ENCODE peak calls at places on chromosomes 5 and 9, in six cellular contexts. M is HEK293T; J is activated gamma-delta T cell treated with Interleukin-2 at 50 U/mL for 16 hours; T is activated naive CD4-positive, alpha-beta T cell; E is stimulated activated CD8-positive, alpha-beta memory T cell treated with anti-CD3 and anti-CD28 coated beads, Interleukin-7, amount 100 ng/mL, for 24 hours; V is iris pigment epithelial cell. G is an unnamed sample.

GRCh38 chr5:98163796-98164493 is 609.5 kb upstream of the RGMB start:
- DNase-seq in M (no peak), J (no peak), T (no peak), E (no peak), V (peak), G (no peak)

GRCh38 chr5:127040779-127041520 is 10.6 kb upstream of the MARCHF3 start:
- DNase-seq in M (no peak), J (no peak), T (no peak), E (no peak), V (peak), G (no peak)

GRCh38 chr9:130299785-130300615 is 34.4 kb downstream of the HMCN2 start:
- DNase-seq in M (no peak), J (no peak), T (no peak), E (no peak), V (no peak), G (peak)

GRCh38 chr5:180047667-180048066 is 23.9 kb downstream of the RNF130 start:
- DNase-seq in M (no peak), J (no peak), T (no peak), E (no peak), V (peak), G (peak)

GRCh38 chr9:132756214-132756799 is 86.0 kb downstream of the GTF3C4 start:
- DNase-seq in M (no peak), J (no peak), T (no peak), E (no peak), V (no peak), G (no peak)

GRCh38 chr9:125915606-125916005 is 168.4 kb downstream of the PBX3 start:
- DNase-seq in M (no peak), J (no peak), T (no peak), E (no peak), V (no peak), G (no peak)

GRCh38 chr5:96195053-96195452 is 233.4 kb upstream of the ELL2 start:
- DNase-seq in M (no peak), J (no peak), T (no peak), E (no peak), V (peak), G (no peak)

GRCh38 chr5:142179776-142180387 is 71.3 kb downstream of the NDFIP1 start:
- DNase-seq in M (no peak), J (no peak), T (no peak), E (no peak), V (no peak), G (no peak)

GRCh38 chr9:106111039-106111740 is 416.8 kb downstream of the TMEM38B start:
- DNase-seq in M (no peak), J (no peak), T (no peak), E (no peak), V (no peak), G (no peak)

GRCh38 chr9:94866770-94867169 is 140.3 kb downstream of the AOPEP start:
- DNase-seq in M (no peak), J (no peak), T (no peak), E (no peak), V (peak), G (no peak)

GRCh38 chr5:2909035-2909434 is 157.6 kb upstream of the IRX2 start:
- DNase-seq in M (no peak), J (no peak), T (no peak), E (no peak), V (no peak), G (peak)

GRCh38 chr9:3528466-3528865 is 2.7 kb upstream of the RFX3 start:
- DNase-seq in M (no peak), J (peak), T (peak), E (peak), V (no peak), G (no peak)

GRCh38 chr9:121765021-121765950 is 113.9 kb downstream of the DAB2IP start:
- DNase-seq in M (no peak), J (no peak), T (no peak), E (no peak), V (peak), G (peak)

GRCh38 chr9:127778280-127779135 is at the start of gene SH2D3C:
- DNase-seq in M (no peak), J (peak), T (no peak), E (no peak), V (no peak), G (no peak)

GRCh38 chr5:150489358-150490295 is 18.3 kb upstream of the NDST1 start:
- DNase-seq in M (no peak), J (no peak), T (no peak), E (no peak), V (peak), G (no peak)

GRCh38 chr5:94326579-94326978 is 291.8 kb downstream of the KIAA0825 start:
- DNase-seq in M (no peak), J (no peak), T (no peak), E (no peak), V (no peak), G (no peak)

GRCh38 chr5:133370281-133370890 is 242.0 kb downstream of the FSTL4 start:
- DNase-seq in M (no peak), J (no peak), T (no peak), E (no peak), V (no peak), G (no peak)

GRCh38 chr5:43161244-43161643 is 30.8 kb upstream of the NIM1K start:
- DNase-seq in M (no peak), J (no peak), T (no peak), E (no peak), V (no peak), G (no peak)

GRCh38 chr5:27217977-27218376 is 179.6 kb upstream of the CDH9 start:
- DNase-seq in M (no peak), J (no peak), T (no peak), E (no peak), V (no peak), G (no peak)

GRCh38 chr5:97243352-97243751 is 60.3 kb upstream of the RIOK2 start:
- DNase-seq in M (no peak), J (no peak), T (no peak), E (no peak), V (no peak), G (no peak)

GRCh38 chr5:77024490-77024889 is 5.7 kb upstream of the AGGF1 start:
- DNase-seq in M (no peak), J (no peak), T (no peak), E (no peak), V (no peak), G (no peak)

GRCh38 chr9:88814521-88815101 is 176.7 kb upstream of the S1PR3 start:
- DNase-seq in M (no peak), J (no peak), T (no peak), E (no peak), V (no peak), G (peak)

GRCh38 chr5:147382776-147383175 is 127.1 kb downstream of the DPYSL3 start:
- DNase-seq in M (no peak), J (no peak), T (no peak), E (no peak), V (no peak), G (no peak)

GRCh38 chr9:90025816-90026215 is 421.0 kb downstream of the GADD45G start:
- DNase-seq in M (no peak), J (no peak), T (no peak), E (no peak), V (peak), G (no peak)

GRCh38 chr5:115977096-115977495 is 14.8 kb downstream of the LVRN start:
- DNase-seq in M (no peak), J (no peak), T (no peak), E (no peak), V (no peak), G (no peak)

GRCh38 chr5:138979684-138980275 is 104.6 kb upstream of the LRRTM2 start:
- DNase-seq in M (no peak), J (peak), T (no peak), E (no peak), V (no peak), G (no peak)

GRCh38 chr5:94245608-94246007 is 372.8 kb downstream of the KIAA0825 start:
- DNase-seq in M (no peak), J (no peak), T (no peak), E (no peak), V (no peak), G (no peak)

GRCh38 chr9:85212887-85213286 is 528.9 kb downstream of the AGTPBP1 start:
- DNase-seq in M (no peak), J (no peak), T (no peak), E (no peak), V (peak), G (no peak)

GRCh38 chr9:130521715-130522114 is 57.7 kb upstream of the FUBP3 start:
- DNase-seq in M (no peak), J (no peak), T (no peak), E (no peak), V (no peak), G (no peak)

GRCh38 chr9:71647094-71647591 is 121.2 kb downstream of the CEMIP2 start:
- DNase-seq in M (no peak), J (peak), T (no peak), E (no peak), V (peak), G (peak)

GRCh38 chr5:149675467-149676201 is 54.5 kb upstream of the PPARGC1B start:
- DNase-seq in M (no peak), J (no peak), T (no peak), E (no peak), V (no peak), G (no peak)

GRCh38 chr5:17123785-17124184 is 93.6 kb upstream of the BASP1 start:
- DNase-seq in M (no peak), J (no peak), T (no peak), E (no peak), V (no peak), G (no peak)

GRCh38 chr5:148255456-148255855 is 13.1 kb upstream of the SPINK13 start:
- DNase-seq in M (no peak), J (no peak), T (no peak), E (no peak), V (no peak), G (no peak)

GRCh38 chr9:126515873-126516505 is 97.7 kb upstream of the LMX1B start:
- DNase-seq in M (no peak), J (no peak), T (no peak), E (no peak), V (no peak), G (no peak)

GRCh38 chr9:133581553-133582343 is 27.4 kb downstream of the FAM163B start:
- DNase-seq in M (no peak), J (no peak), T (no peak), E (no peak), V (peak), G (no peak)

GRCh38 chr9:131657031-131657377 is 82.9 kb downstream of the RAPGEF1 start:
- DNase-seq in M (no peak), J (peak), T (no peak), E (no peak), V (no peak), G (no peak)

GRCh38 chr5:172635038-172635437 is 6.0 kb upstream of the NEURL1B start:
- DNase-seq in M (no peak), J (no peak), T (no peak), E (no peak), V (no peak), G (peak)

G was measured in aorta.